ENCODE peak calls at places on chromosomes 6 and 20, in four cellular contexts. T is SK-MEL-5; G is endothelial cell; K is activated T-cell treated with anti-CD3 and anti-CD28 coated beads, Interleukin-2, amount 50 U/mL, for 24 hours. Y is an unnamed sample.

GRCh38 chr6:119209452-119210205 is 131.2 kb upstream of the FAM184A start:
- DNase-seq in T (peak; percentile 2), G (no peak), K (no peak), Y (no peak)

GRCh38 chr20:44402391-44403193 is 47.1 kb downstream of the HNF4A start:
- DNase-seq in T (no peak), G (no peak), K (no peak), Y (no peak)

GRCh38 chr20:63551068-63551467 is 2.9 kb upstream of the FNDC11 start:
- DNase-seq in T (no peak), G (no peak), K (no peak), Y (no peak)

GRCh38 chr6:27562027-27562410 is 89.1 kb upstream of the ZNF184 start:
- DNase-seq in T (peak; percentile 69), G (no peak), K (no peak), Y (no peak)

GRCh38 chr20:63284544-63284949 is 8.4 kb upstream of the COL20A1 start:
- DNase-seq in T (no peak), G (no peak), K (no peak), Y (no peak)

GRCh38 chr20:59646487-59646886 is 42.1 kb downstream of the PHACTR3 start:
- DNase-seq in T (no peak), G (no peak), K (no peak), Y (no peak)

GRCh38 chr6:154604120-154604519 is 93.6 kb upstream of the CNKSR3 start:
- DNase-seq in T (no peak), G (no peak), K (no peak), Y (no peak)

GRCh38 chr6:1329708-1330107 is 17.8 kb downstream of the FOXQ1 start:
- DNase-seq in T (no peak), G (no peak), K (no peak), Y (no peak)

GRCh38 chr6:31143148-31143547 is 4.3 kb upstream of the PSORS1C2 start:
- DNase-seq in T (no peak), G (peak; percentile 23), K (no peak), Y (no peak)

GRCh38 chr6:158850807-158851115 is 31.6 kb upstream of the EZR start:
- DNase-seq in T (no peak), G (no peak), K (no peak), Y (no peak)

GRCh38 chr6:111276335-111276734 is 189.0 kb downstream of the SLC16A10 start:
- DNase-seq in T (no peak), G (no peak), K (no peak), Y (no peak)

GRCh38 chr6:34235605-34236422 is 859 bp upstream of the HMGA1 start:
- DNase-seq in T (no peak), G (no peak), K (peak; percentile 82), Y (peak; percentile 90)

GRCh38 chr6:16514249-16514648 is 247.0 kb downstream of the ATXN1 start:
- DNase-seq in T (peak; percentile 90), G (peak; percentile 29), K (peak; percentile 43), Y (no peak)

GRCh38 chr6:13009465-13009864 is 292.9 kb downstream of the PHACTR1 start:
- DNase-seq in T (peak; percentile 16), G (no peak), K (no peak), Y (no peak)

GRCh38 chr6:71388068-71388744 is 99.6 kb downstream of the OGFRL1 start:
- DNase-seq in T (no peak), G (no peak), K (no peak), Y (no peak)

GRCh38 chr6:159267165-159267564 is 98.0 kb downstream of the FNDC1 start:
- DNase-seq in T (peak; percentile 2), G (peak; percentile 68), K (no peak), Y (no peak)

GRCh38 chr6:39451831-39452230 is 129.3 kb upstream of the KCNK16 start:
- DNase-seq in T (peak; percentile 64), G (no peak), K (no peak), Y (no peak)

GRCh38 chr6:24990227-24990843 is 54.6 kb upstream of the RIPOR2 start:
- DNase-seq in T (no peak), G (no peak), K (no peak), Y (no peak)

GRCh38 chr6:142262231-142262630 is 39.6 kb upstream of the ADGRG6 start:
- DNase-seq in T (no peak), G (no peak), K (no peak), Y (no peak)

GRCh38 chr20:1933465-1933870 is 38.3 kb downstream of the SIRPA start:
- DNase-seq in T (no peak), G (no peak), K (no peak), Y (peak; percentile 59)

Y was measured in lower leg skin.